ENCODE peak calls at places on chromosomes 5 and 9, in four cellular contexts. H is right lobe of liver, W is breast epithelium, R is Peyer's patch. V is an unnamed sample.

GRCh38 chr5:14165375-14166091 is 22.4 kb downstream of the TRIO start:
- DNase-seq in R (no peak), H (no peak), W (no peak), V (no peak)

GRCh38 chr9:19331877-19332276 is 48.2 kb downstream of the RPS6 start:
- DNase-seq in H (no peak), R (no peak), W (no peak), V (no peak)

GRCh38 chr9:107389617-107390071 is 99.9 kb downstream of the KLF4 start:
- DNase-seq in H (peak; percentile 74), R (peak; percentile 68), W (peak; percentile 62), V (peak; percentile 73)

GRCh38 chr9:72952394-72952720 is 496 bp downstream of the ALDH1A1 start:
- DNase-seq in H (no peak), W (no peak), R (no peak), V (no peak)

GRCh38 chr5:20087299-20087698 is 99.3 kb upstream of the CDH18 start:
- DNase-seq in R (no peak), W (no peak), H (no peak), V (no peak)

GRCh38 chr9:93473411-93473810 is 20.0 kb upstream of the FAM120AOS start:
- DNase-seq in H (no peak), R (no peak), W (no peak), V (no peak)

GRCh38 chr9:81393985-81394811 is 295.1 kb downstream of the TLE1 start:
- DNase-seq in W (no peak), R (no peak), H (peak; percentile 83), V (no peak)

GRCh38 chr5:177434437-177434836 is 8.0 kb downstream of the GRK6 start:
- DNase-seq in H (no peak), W (no peak), R (no peak), V (no peak)

GRCh38 chr9:127178646-127179632 is 56.5 kb upstream of the ANGPTL2 start:
- DNase-seq in H (peak; percentile 55), W (peak; percentile 31), R (peak; percentile 38), V (peak; percentile 71)

GRCh38 chr9:118609355-118610044 is 759.7 kb downstream of the BRINP1 start:
- DNase-seq in W (no peak), H (no peak), R (no peak), V (no peak)

GRCh38 chr5:156328176-156328575 is 1.2 kb downstream of the SGCD start:
- DNase-seq in W (no peak), H (no peak), R (no peak), V (no peak)

GRCh38 chr9:31347082-31347617 is 1037.3 kb upstream of the ACO1 start:
- DNase-seq in H (no peak), W (no peak), R (no peak), V (no peak)

GRCh38 chr5:143259254-143259605 is 144.3 kb downstream of the NR3C1 start:
- DNase-seq in R (no peak), H (no peak), W (no peak), V (no peak)

GRCh38 chr9:113416149-113416726 is 5.7 kb downstream of the C9orf43 start:
- DNase-seq in R (no peak), H (no peak), W (no peak), V (no peak)

GRCh38 chr9:129383415-129384088 is 205.5 kb upstream of the IER5L start:
- DNase-seq in R (peak; percentile 85), H (peak; percentile 84), W (peak; percentile 80), V (peak; percentile 88)

GRCh38 chr5:158406884-158407790 is 548.2 kb upstream of the CLINT1 start:
- DNase-seq in R (no peak), H (no peak), W (no peak), V (no peak)

GRCh38 chr5:36683821-36684434 is 77.5 kb downstream of the SLC1A3 start:
- DNase-seq in W (no peak), R (no peak), H (no peak), V (peak; percentile 81)

GRCh38 chr5:1521671-1522600 is 1.8 kb downstream of the LPCAT1 start:
- DNase-seq in W (peak; percentile 48), H (peak; percentile 52), R (peak; percentile 49), V (peak; percentile 65)

GRCh38 chr9:124015091-124015660 is 3.6 kb downstream of the LHX2 start:
- DNase-seq in H (no peak), W (no peak), R (no peak), V (peak; percentile 51)

GRCh38 chr5:127957701-127958190 is 125.8 kb upstream of the SLC12A2 start:
- DNase-seq in R (no peak), W (no peak), H (no peak), V (no peak)

GRCh38 chr9:27540537-27540936 is 10.9 kb upstream of the MOB3B start:
- DNase-seq in H (no peak), W (no peak), R (no peak), V (no peak)

GRCh38 chr5:140017397-140018095 is 25.6 kb downstream of the NRG2 start:
- DNase-seq in R (no peak), W (no peak), H (no peak), V (no peak)

GRCh38 chr5:53206562-53206961 is 97.0 kb upstream of the MOCS2 start:
- DNase-seq in W (no peak), R (no peak), H (no peak), V (no peak)
- H3K4me1 ChIP-seq in W (no peaks in the 10 kb centered on the region), R (no peaks in the 10 kb centered on the region), H (no peaks in the 10 kb centered on the region), V (no peaks in the 10 kb centered on the region)

DNA sequence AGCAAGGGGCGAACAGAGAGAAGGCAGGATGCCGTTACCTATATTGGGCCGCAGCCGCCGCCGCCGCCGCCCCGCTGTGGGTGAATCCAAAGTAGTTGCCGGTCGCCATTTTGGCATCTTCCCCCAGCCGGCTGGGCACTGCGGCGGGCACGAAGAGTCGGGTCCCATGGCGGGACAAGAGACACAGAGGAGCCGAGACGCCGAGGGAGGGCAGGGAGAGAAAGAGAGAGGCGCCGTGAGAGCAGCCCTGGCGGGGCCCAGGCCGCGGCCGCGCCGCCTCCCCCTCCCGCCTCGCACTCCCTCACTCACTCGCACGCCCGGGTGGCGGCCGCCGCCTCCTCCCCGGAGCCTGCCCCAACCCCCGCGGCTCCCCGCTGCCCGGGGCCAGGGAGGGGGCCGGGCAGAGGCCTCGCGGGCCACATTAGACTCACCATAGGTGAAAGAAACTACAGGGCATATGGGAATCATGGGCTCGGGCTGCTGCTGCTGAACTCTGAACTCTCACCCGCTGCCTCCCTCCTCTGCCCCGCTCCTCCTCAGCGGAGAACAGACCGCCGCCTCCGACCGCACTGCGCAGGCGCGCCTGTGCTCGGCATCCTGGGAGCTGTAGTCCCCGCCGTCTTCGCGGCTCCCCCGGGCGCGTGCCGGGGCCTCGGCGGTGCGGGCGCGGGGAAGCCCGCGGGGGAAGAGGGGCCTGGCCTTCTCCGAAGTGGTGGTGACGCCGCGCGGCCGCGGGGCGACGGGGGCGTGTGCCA is at the start of gene ZFR:
- DNase-seq in W (peak; percentile 89), H (peak; percentile 97), R (peak; percentile 93), V (peak; percentile 94)
- TF ChIP-seq POLR2A in W (peak; percentile 48), H (peak; percentile 75), R (peak; percentile 49), V (peak; percentile 60)

GRCh38 chr5:65359981-65360380 is 121.7 kb downstream of the ADAMTS6 start:
- DNase-seq in H (no peak), W (no peak), R (no peak), V (no peak)
- H3K4me1 ChIP-seq in H (no peaks in the 10 kb centered on the region), W (no peaks in the 10 kb centered on the region), R (no peaks in the 10 kb centered on the region), V (no peaks in the 10 kb centered on the region)

GRCh38 chr5:162703914-162704313 is 636.3 kb downstream of the GABRG2 start:
- DNase-seq in H (no peak), R (no peak), W (no peak), V (no peak)

GRCh38 chr5:162699361-162699760 is 631.8 kb downstream of the GABRG2 start:
- DNase-seq in W (no peak), H (no peak), R (no peak), V (no peak)
- TF ChIP-seq POLR2A in W (no peak), H (no peak), R (no peak), V (no peak)

V was measured in suprapubic skin.